ENCODE peak calls at places on chromosomes 11 and 22, in five cellular contexts. I, N, P, U and R are unnamed samples. For H3K4me1, the result is how much of the 10 kb centered on the place peaks cover.

GRCh38 chr11:74679513-74679865 is 51.7 kb downstream of the CHRDL2 start:
- DNase-seq in I (no peak), P (no peak), U (no peak), N (no peak), R (no peak)

GRCh38 chr22:37211853-37212173 is 464 bp downstream of the SSTR3 start:
- DNase-seq in N (no peak), P (no peak), U (no peak), I (no peak), R (no peak)

GRCh38 chr11:7688238-7688826 is 15.0 kb upstream of the CYB5R2 start:
- DNase-seq in N (peak), P (peak), I (peak), U (peak), R (peak)

GRCh38 chr22:36682835-36683234 is 20.7 kb downstream of the CACNG2 start:
- DNase-seq in U (no peak), I (no peak), N (no peak), P (no peak), R (no peak)

GRCh38 chr22:32144875-32145274 is 14.2 kb downstream of the C22orf42 start:
- DNase-seq in P (no peak), U (no peak), I (no peak), N (no peak), R (peak)

GRCh38 chr11:35485656-35486318 is 39.6 kb downstream of the PAMR1 start:
- DNase-seq in N (peak), U (peak), P (peak), I (peak), R (peak)

GRCh38 chr11:3808846-3809623 is 675 bp downstream of the PGAP2 start:
- DNase-seq in P (peak), U (peak), N (peak), I (peak), R (peak)

GRCh38 chr22:29626497-29627195 is 23.2 kb downstream of the NF2 start:
- DNase-seq in I (peak), U (no peak), N (no peak), P (no peak), R (no peak)

GRCh38 chr11:27179334-27179733 is 138.7 kb downstream of the BBOX1 start:
- DNase-seq in N (no peak), I (peak), P (no peak), U (no peak), R (no peak)

GRCh38 chr11:70184396-70184795 is 18.7 kb upstream of the FADD start:
- DNase-seq in U (no peak), P (no peak), N (no peak), I (no peak), R (no peak)
- TF ChIP-seq EZH2phosphoT487 in U (no peak), P (no peak), N (no peak), I (no peak), R (no peak)

DNA sequence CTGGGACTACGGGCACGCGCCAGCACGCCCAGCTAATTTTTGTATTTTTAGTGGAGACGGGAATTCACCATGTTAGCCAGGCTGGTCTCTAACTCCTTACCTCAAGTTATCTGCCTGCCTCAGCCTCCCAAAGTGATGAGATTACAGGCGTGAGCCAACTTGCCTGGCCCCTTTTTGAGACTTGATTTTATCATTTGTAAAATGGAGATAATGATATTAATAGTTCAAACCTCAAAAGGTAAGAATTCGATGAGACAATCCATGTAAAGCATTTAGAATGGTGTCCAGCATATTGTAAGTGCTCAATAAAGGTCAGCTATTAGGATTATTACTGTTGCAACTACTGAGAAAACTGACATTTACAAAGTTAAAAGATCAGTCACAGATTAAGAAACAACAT is 2.7 kb upstream of the BACE1 start:
- DNase-seq in I (no peak), P (no peak), U (no peak), N (no peak), R (no peak)
- H3K4me2 ChIP-seq in I (no peak), P (no peak), U (no peak), N (no peak), R (no peak)

GRCh38 chr11:67510023-67510345 is 2.0 kb upstream of the CDK2AP2 start:
- DNase-seq in U (no peak), P (no peak), N (no peak), I (no peak), R (no peak)

GRCh38 chr11:67506426-67507032 is 1.4 kb upstream of the PITPNM1 start:
- DNase-seq in U (no peak), I (no peak), N (no peak), P (no peak), R (peak)

GRCh38 chr11:67507242-67507890 is 596 bp downstream of the CDK2AP2 start:
- DNase-seq in P (peak), N (peak), I (peak), U (peak), R (no peak)

GRCh38 chr11:67508486-67509121 is 642 bp upstream of the CDK2AP2 start:
- DNase-seq in U (peak), I (peak), P (peak), N (peak), R (peak)

DNA sequence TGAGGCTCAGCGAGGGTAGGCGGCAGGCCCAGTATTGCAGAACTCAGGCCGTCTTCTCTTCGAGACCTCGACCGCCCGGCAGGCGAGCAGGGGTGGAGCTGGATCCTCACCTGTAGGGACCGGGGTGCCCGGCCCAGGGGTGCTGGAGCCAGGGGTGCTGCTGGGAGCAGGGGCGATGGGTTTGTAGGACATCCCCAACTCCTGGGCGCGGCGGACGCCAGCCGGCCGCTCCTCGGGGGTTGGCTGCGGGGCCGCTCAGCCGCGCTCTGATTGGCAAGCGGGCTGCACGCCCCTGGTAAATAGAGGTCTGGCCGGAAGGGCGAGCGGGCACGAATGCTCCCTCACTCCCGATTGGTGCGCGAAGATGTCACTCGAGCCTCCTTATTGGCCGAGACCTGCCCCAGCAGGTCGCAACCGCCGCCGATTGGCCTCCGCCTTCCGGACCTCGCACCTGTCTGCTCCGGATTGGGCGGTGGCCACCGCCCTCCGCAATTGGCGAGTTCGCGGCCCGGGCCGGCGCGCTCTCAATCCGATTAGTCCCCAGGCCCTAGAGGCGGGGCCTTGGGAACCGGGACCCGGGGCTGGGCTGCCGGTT is at the start of gene CDK2AP2:
- DNase-seq in U (peak), N (peak), I (peak), P (peak), R (peak)
- H3K4me1 ChIP-seq in U (under half), N (under half), I (under half), P (under half), R (under half)

GRCh38 chr11:127804775-127805446 is 782.4 kb downstream of the ETS1 start:
- DNase-seq in N (no peak), P (no peak), I (no peak), U (no peak), R (no peak)
- TF ChIP-seq EZH2phosphoT487 in N (no peak), P (no peak), I (no peak), U (no peak), R (no peak)

GRCh38 chr22:44023404-44024287 is 456 bp upstream of the PARVB start:
- DNase-seq in U (peak), N (no peak), I (peak), P (peak), R (no peak)
- H3K4me2 ChIP-seq in U (peak), N (peak), I (peak), P (peak), R (peak)

GRCh38 chr22:21573750-21574494 is 6.4 kb downstream of the UBE2L3 start:
- DNase-seq in P (no peak), I (no peak), N (no peak), U (no peak), R (no peak)
- H3K4me1 ChIP-seq in P (under half), I (under half), N (half or more), U (under half), R (under half)

GRCh38 chr11:120314861-120315260 is 10.2 kb upstream of the TLCD5 start:
- DNase-seq in I (no peak), N (no peak), P (no peak), U (no peak), R (no peak)
- TF ChIP-seq EZH2phosphoT487 in I (no peak), N (no peak), P (no peak), U (no peak), R (no peak)

DNA sequence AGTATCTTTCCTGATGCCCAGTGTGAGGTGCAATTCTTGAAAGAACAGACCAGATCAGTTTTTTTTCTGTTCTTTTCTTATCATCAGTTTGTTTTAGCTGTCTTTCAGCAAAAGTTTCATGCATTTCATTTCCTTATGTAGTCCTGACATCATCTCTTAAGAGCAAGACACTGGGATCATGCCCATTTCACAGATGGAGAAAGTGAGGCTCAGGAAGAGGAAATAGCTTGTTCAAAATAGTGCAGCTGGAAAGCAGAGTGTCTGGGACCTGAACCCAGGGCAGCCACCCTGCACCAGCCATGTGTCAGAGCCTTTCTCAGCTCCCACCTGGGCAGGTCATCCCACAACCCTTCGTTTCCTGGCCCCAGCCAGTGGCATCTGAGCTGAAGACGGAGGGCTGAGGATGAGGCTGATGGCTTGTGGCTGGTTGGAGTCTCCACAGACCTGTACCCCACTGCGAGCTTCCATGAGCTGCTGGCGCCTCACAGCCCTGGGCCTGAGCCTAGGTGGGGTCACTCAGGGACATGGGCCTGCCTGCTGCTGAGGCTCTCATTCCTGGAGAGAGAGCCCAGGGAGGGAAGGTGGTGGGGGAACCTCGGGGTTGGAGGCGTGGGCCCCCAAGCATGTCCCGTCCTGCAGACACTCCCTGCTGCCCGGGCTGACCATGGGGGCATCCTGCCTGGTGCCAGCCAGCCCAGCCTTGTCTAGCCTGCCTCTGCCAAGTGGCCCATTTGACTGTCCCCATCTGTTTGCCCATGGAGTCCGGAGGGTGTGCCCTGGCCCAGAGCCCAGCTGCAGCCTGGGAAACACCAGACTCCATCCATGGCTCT is 61.8 kb downstream of the SMIM38 start:
- DNase-seq in P (no peak), I (no peak), U (no peak), N (no peak), R (no peak)
- H3K4me2 ChIP-seq in P (no peak), I (no peak), U (no peak), N (no peak), R (no peak)

DNA sequence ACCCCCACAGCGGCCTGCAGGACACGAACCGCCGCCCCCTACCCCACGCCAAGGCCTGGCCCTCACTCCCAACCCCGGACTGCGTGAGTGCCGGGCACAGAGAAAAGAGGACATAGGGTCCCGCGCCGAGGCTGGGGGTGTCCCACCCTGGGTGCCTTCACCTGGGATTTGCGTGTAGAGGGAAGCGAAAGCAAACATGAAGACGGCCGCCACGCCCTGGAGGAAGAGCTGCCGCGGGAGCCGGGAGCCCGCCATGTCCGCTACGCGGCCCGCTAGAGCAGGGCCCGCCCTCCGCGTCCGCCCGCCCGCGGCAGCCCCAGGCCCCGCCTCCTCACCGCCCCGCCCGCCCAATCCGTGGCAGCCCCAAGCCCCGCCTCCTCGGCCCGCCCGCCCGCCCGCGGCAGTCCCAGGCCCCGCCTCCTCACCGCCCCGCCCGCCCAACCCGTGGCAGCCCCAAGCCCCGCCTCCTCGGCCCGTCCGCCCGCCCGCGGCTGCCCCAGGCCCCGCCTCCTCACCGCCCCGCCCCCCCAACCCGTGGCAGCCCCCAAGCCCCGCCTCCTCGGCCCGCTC is at the start of gene LMF2:
- DNase-seq in P (no peak), U (peak), I (peak), N (no peak), R (peak)
- H3K4me1 ChIP-seq in P (under half), U (under half), I (under half), N (under half), R (under half)

GRCh38 chr11:32659672-32660071 is 76.0 kb downstream of the EIF3M start:
- DNase-seq in P (no peak), U (no peak), I (peak), N (no peak), R (no peak)

DNA sequence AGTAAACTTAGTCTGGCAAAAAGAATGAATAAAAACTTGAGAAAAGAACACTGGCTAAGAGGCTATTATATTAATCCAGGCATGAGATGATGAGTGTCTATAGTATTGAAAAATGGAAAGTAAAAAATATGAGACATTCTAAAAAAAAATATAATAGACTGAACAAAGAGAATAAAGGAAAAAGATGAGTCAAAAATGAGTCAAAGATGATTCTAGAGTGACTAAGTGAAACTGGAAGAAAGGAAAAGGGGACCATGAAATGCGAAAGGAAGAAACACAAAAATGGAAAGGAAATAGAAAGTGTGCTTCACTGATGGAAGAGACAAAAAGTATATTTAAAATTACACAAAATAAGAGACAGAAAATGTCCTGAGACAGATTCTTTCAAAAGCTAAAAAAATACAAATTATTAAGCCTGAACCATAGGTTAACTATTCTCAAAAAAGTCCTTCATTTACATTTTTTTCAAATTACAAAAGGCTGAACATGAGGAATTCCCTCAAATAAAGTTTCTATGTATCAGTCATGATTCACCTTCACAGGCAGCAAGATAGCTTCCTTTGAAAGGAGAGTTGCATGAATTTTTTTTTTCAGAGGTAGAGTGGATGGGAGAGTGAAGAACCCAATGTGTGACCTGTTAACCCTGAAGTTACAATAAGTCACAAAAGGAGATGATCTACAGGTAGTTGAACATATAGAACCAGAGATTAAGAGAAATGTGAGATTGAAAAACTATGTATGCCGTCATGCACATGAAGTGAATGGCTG is 75.2 kb downstream of the EIF3M start:
- DNase-seq in U (no peak), P (no peak), N (no peak), I (peak), R (no peak)
- TF ChIP-seq EZH2phosphoT487 in U (no peak), P (no peak), N (no peak), I (no peak), R (no peak)